ENCODE peak calls at places on chromosomes 7 and 10, in nine cellular contexts. One of them, this sample, is unnamed. For H3K4me1, the result is how much of the 10 kb centered on the place peaks cover.

GRCh38 chr7:77698042-77698625 is 1.9 kb downstream of the RSBN1L start:
- DNase-seq in psoas muscle: no peak
- DNase-seq in Panc1: no peak
- DNase-seq in endodermal cell: no peak
- DNase-seq in neural progenitor cell: no peak
- DNase-seq in upper lobe of left lung: no peak
- DNase-seq in esophagus muscularis mucosa: no peak
- DNase-seq in esophagus squamous epithelium: no peak
- DNase-seq in left ventricle myocardium inferior: no peak
- DNase-seq in this sample: peak

GRCh38 chr7:26500749-26501352 is 209.2 kb downstream of the SNX10 start:
- DNase-seq in psoas muscle: no peak
- DNase-seq in Panc1: no peak
- DNase-seq in endodermal cell: no peak
- DNase-seq in neural progenitor cell: peak
- DNase-seq in upper lobe of left lung: no peak
- DNase-seq in esophagus muscularis mucosa: no peak
- DNase-seq in esophagus squamous epithelium: no peak
- DNase-seq in left ventricle myocardium inferior: no peak
- DNase-seq in this sample: peak

GRCh38 chr7:28037220-28038010 is 143.2 kb downstream of the JAZF1 start:
- DNase-seq in psoas muscle: no peak
- DNase-seq in Panc1: peak
- DNase-seq in endodermal cell: no peak
- DNase-seq in neural progenitor cell: no peak
- DNase-seq in upper lobe of left lung: no peak
- DNase-seq in esophagus muscularis mucosa: no peak
- DNase-seq in esophagus squamous epithelium: no peak
- DNase-seq in left ventricle myocardium inferior: no peak
- DNase-seq in this sample: no peak

GRCh38 chr7:35362341-35362740 is 108.4 kb upstream of the TBX20 start:
- DNase-seq in psoas muscle: no peak
- DNase-seq in Panc1: no peak
- DNase-seq in endodermal cell: no peak
- DNase-seq in neural progenitor cell: no peak
- DNase-seq in upper lobe of left lung: no peak
- DNase-seq in esophagus muscularis mucosa: peak
- DNase-seq in esophagus squamous epithelium: no peak
- DNase-seq in left ventricle myocardium inferior: no peak
- DNase-seq in this sample: no peak

GRCh38 chr10:78330884-78331283 is 297.2 kb downstream of the RPS24 start:
- DNase-seq in psoas muscle: no peak
- DNase-seq in Panc1: no peak
- DNase-seq in endodermal cell: no peak
- DNase-seq in neural progenitor cell: no peak
- DNase-seq in upper lobe of left lung: no peak
- DNase-seq in esophagus muscularis mucosa: peak
- DNase-seq in esophagus squamous epithelium: no peak
- DNase-seq in left ventricle myocardium inferior: no peak
- DNase-seq in this sample: no peak

GRCh38 chr7:94088560-94088959 is 84.4 kb upstream of the BET1 start:
- DNase-seq in psoas muscle: no peak
- DNase-seq in Panc1: no peak
- DNase-seq in endodermal cell: no peak
- DNase-seq in neural progenitor cell: no peak
- DNase-seq in upper lobe of left lung: no peak
- DNase-seq in esophagus muscularis mucosa: no peak
- DNase-seq in esophagus squamous epithelium: no peak
- DNase-seq in left ventricle myocardium inferior: no peak
- DNase-seq in this sample: no peak

GRCh38 chr7:22361795-22362194 is 4.8 kb upstream of the RAPGEF5 start:
- DNase-seq in psoas muscle: no peak
- DNase-seq in Panc1: peak
- DNase-seq in endodermal cell: no peak
- DNase-seq in neural progenitor cell: no peak
- DNase-seq in upper lobe of left lung: peak
- DNase-seq in esophagus muscularis mucosa: no peak
- DNase-seq in esophagus squamous epithelium: no peak
- DNase-seq in left ventricle myocardium inferior: no peak
- DNase-seq in this sample: no peak

GRCh38 chr7:133433165-133433812 is 180.4 kb downstream of the EXOC4 start:
- DNase-seq in psoas muscle: no peak
- DNase-seq in Panc1: no peak
- DNase-seq in endodermal cell: no peak
- DNase-seq in neural progenitor cell: no peak
- DNase-seq in upper lobe of left lung: no peak
- DNase-seq in esophagus muscularis mucosa: no peak
- DNase-seq in esophagus squamous epithelium: no peak
- DNase-seq in left ventricle myocardium inferior: no peak
- DNase-seq in this sample: no peak

GRCh38 chr10:69710008-69710905 is 80.2 kb downstream of the FAM241B start:
- DNase-seq in psoas muscle: no peak
- DNase-seq in Panc1: no peak
- DNase-seq in endodermal cell: no peak
- DNase-seq in neural progenitor cell: peak
- DNase-seq in upper lobe of left lung: no peak
- DNase-seq in esophagus muscularis mucosa: no peak
- DNase-seq in esophagus squamous epithelium: no peak
- DNase-seq in left ventricle myocardium inferior: no peak
- DNase-seq in this sample: no peak

DNA sequence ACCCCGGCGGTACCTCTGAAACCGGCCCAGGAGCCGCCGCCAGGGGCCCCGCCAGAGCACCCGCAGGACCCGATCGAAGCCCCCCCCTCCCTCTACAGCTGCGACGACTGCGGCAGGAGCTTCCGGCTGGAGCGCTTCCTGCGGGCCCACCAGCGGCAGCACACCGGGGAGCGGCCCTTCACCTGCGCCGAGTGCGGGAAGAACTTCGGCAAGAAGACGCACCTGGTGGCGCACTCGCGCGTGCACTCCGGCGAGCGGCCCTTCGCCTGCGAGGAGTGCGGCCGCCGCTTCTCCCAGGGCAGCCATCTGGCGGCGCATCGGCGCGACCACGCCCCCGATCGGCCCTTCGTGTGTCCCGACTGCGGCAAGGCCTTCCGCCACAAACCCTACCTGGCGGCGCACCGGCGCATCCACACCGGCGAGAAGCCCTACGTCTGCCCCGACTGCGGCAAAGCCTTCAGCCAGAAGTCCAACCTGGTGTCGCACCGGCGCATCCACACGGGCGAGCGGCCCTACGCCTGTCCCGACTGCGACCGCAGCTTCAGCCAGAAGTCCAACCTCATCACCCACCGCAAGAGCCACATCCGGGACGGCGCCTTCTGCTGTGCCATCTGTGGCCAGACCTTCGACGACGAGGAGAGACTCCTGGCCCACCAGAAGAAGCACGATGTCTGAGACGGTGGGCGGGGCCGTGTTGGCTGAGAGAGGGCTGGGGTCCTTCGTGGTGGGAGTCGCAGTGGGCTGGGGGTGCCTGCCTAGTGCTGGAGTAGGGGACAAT is 3.8 kb downstream of the REPIN1 start:
- DNase-seq in psoas muscle: no peak
- DNase-seq in Panc1: no peak
- DNase-seq in endodermal cell: peak
- DNase-seq in neural progenitor cell: peak
- DNase-seq in upper lobe of left lung: no peak
- DNase-seq in esophagus muscularis mucosa: no peak
- DNase-seq in esophagus squamous epithelium: no peak
- DNase-seq in left ventricle myocardium inferior: no peak
- DNase-seq in this sample: no peak
- H3K4me1 ChIP-seq in psoas muscle: half or more
- H3K4me1 ChIP-seq in Panc1: half or more
- H3K4me1 ChIP-seq in endodermal cell: under half
- H3K4me1 ChIP-seq in neural progenitor cell: under half
- H3K4me1 ChIP-seq in upper lobe of left lung: under half
- H3K4me1 ChIP-seq in esophagus muscularis mucosa: under half
- H3K4me1 ChIP-seq in esophagus squamous epithelium: under half
- H3K4me1 ChIP-seq in left ventricle myocardium inferior: half or more
- H3K4me1 ChIP-seq in this sample: under half

GRCh38 chr7:140316165-140316661 is 82.1 kb downstream of the SLC37A3 start:
- DNase-seq in psoas muscle: peak
- DNase-seq in Panc1: peak
- DNase-seq in endodermal cell: no peak
- DNase-seq in neural progenitor cell: no peak
- DNase-seq in upper lobe of left lung: peak
- DNase-seq in esophagus muscularis mucosa: peak
- DNase-seq in esophagus squamous epithelium: no peak
- DNase-seq in left ventricle myocardium inferior: peak
- DNase-seq in this sample: no peak

GRCh38 chr7:140317597-140317996 is 80.7 kb downstream of the SLC37A3 start:
- DNase-seq in psoas muscle: no peak
- DNase-seq in Panc1: no peak
- DNase-seq in endodermal cell: no peak
- DNase-seq in neural progenitor cell: no peak
- DNase-seq in upper lobe of left lung: peak
- DNase-seq in esophagus muscularis mucosa: no peak
- DNase-seq in esophagus squamous epithelium: no peak
- DNase-seq in left ventricle myocardium inferior: no peak
- DNase-seq in this sample: no peak

GRCh38 chr7:140314571-140315480 is 83.5 kb downstream of the SLC37A3 start:
- DNase-seq in psoas muscle: no peak
- DNase-seq in Panc1: no peak
- DNase-seq in endodermal cell: no peak
- DNase-seq in neural progenitor cell: no peak
- DNase-seq in upper lobe of left lung: peak
- DNase-seq in esophagus muscularis mucosa: no peak
- DNase-seq in esophagus squamous epithelium: no peak
- DNase-seq in left ventricle myocardium inferior: no peak
- DNase-seq in this sample: no peak

GRCh38 chr7:140317999-140318398 is 80.3 kb downstream of the SLC37A3 start:
- DNase-seq in psoas muscle: no peak
- DNase-seq in Panc1: no peak
- DNase-seq in endodermal cell: no peak
- DNase-seq in neural progenitor cell: no peak
- DNase-seq in upper lobe of left lung: no peak
- DNase-seq in esophagus muscularis mucosa: no peak
- DNase-seq in esophagus squamous epithelium: no peak
- DNase-seq in left ventricle myocardium inferior: no peak
- DNase-seq in this sample: no peak

DNA sequence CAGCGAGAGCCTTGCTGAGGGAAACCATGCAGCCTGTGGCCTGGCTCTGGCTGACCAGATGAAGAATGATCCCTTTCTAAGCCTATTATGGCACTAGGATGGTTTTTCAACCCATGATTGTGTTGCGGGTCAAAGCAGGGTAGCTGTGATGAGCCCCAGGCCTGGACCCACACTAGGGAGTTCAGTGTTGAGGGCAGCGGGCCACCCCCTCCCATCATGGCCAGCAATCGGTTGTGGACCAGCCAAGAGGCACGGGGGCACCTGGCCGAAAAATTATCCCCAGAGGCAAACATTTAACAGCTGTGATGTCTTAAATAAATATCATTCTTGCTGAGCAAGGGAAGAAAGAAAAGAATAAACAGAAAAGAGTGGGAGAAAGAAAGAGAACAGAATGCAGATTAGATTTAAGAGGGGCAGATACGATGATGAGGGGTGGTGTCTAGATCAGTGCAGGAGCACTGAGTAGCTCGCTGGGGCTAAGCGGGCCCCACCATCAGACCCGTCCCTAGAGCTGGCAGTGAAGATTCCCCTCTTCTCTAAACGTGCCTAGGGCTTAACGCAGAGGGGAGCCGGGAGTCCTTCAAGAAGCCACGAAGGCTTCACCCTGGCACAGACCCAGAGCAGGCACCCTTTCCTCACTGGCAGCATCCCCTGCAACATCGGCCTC is 82.7 kb downstream of the SLC37A3 start:
- DNase-seq in psoas muscle: no peak
- DNase-seq in Panc1: no peak
- DNase-seq in endodermal cell: no peak
- DNase-seq in neural progenitor cell: no peak
- DNase-seq in upper lobe of left lung: no peak
- DNase-seq in esophagus muscularis mucosa: no peak
- DNase-seq in esophagus squamous epithelium: no peak
- DNase-seq in left ventricle myocardium inferior: no peak
- DNase-seq in this sample: no peak
- H3K4me3 ChIP-seq in psoas muscle: no peak
- H3K4me3 ChIP-seq in Panc1: peak
- H3K4me3 ChIP-seq in endodermal cell: no peak
- H3K4me3 ChIP-seq in neural progenitor cell: no peak
- H3K4me3 ChIP-seq in upper lobe of left lung: no peak
- H3K4me3 ChIP-seq in esophagus muscularis mucosa: peak
- H3K4me3 ChIP-seq in esophagus squamous epithelium: peak
- H3K4me3 ChIP-seq in left ventricle myocardium inferior: peak
- H3K4me3 ChIP-seq in this sample: no peak

DNA sequence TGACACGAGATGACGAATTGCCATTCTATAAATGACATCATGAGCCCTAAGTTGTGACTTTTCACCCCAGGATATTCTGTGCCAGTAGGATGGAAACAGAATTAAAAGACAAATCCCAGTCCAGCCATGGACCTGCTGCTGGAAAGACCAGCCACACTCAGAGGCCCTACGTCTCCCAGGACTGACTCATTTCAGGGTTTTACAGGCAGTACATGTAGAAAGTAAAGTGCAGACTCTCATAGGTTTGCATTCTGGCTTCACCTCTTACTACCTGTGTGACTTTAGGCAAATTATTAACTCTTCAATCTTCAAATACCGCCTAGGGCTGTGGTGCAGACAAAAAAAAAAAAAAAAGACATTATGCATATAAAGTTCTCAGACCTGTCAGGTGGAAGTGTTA is 188.8 kb downstream of the NEBL start:
- DNase-seq in psoas muscle: no peak
- DNase-seq in Panc1: no peak
- DNase-seq in endodermal cell: no peak
- DNase-seq in neural progenitor cell: no peak
- DNase-seq in upper lobe of left lung: no peak
- DNase-seq in esophagus muscularis mucosa: no peak
- DNase-seq in esophagus squamous epithelium: no peak
- DNase-seq in left ventricle myocardium inferior: no peak
- DNase-seq in this sample: no peak
- H3K4me1 ChIP-seq in psoas muscle: under half
- H3K4me1 ChIP-seq in Panc1: under half
- H3K4me1 ChIP-seq in endodermal cell: under half
- H3K4me1 ChIP-seq in neural progenitor cell: under half
- H3K4me1 ChIP-seq in upper lobe of left lung: under half
- H3K4me1 ChIP-seq in esophagus muscularis mucosa: under half
- H3K4me1 ChIP-seq in esophagus squamous epithelium: under half
- H3K4me1 ChIP-seq in left ventricle myocardium inferior: under half
- H3K4me1 ChIP-seq in this sample: under half

DNA sequence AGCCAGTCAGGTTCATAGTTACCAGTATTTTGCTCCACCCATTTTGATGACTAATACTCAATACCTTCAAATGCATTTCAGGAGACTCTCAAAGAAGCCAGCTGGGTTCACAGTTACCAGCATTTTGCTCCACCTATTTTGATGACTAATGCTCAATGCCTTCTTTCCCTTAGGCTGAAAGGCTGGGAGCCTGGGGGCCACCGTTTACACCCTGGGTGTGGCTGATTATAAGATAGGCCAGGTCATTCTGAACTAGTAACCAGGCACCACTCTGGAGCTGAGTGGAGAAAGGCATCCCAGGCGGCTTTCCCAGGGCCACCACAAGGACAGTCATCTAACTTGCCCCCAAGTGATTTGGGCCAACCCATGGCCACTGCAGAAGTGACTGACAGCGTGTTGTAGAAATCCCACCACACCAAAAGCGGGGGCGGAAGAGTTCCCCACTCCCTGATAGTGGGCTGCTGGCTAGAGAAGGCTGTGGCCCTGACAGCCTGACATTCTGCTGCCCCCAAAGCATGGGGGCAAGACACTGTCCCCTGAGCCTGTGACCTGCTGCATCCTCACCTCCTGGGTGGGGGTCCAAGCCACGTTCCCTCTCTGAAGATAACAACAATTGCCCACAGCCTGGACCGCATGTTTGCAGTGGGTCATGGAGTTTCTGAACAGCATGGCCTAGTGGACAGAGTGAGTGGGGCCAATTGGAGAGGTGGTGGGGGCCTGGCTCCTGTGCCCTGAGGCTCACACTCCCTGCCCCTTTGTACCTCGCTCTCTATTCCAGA is 23.0 kb upstream of the ZNF488 start:
- DNase-seq in psoas muscle: no peak
- DNase-seq in Panc1: peak
- DNase-seq in endodermal cell: peak
- DNase-seq in neural progenitor cell: no peak
- DNase-seq in upper lobe of left lung: no peak
- DNase-seq in esophagus muscularis mucosa: peak
- DNase-seq in esophagus squamous epithelium: no peak
- DNase-seq in left ventricle myocardium inferior: no peak
- DNase-seq in this sample: no peak
- H3K4me3 ChIP-seq in psoas muscle: no peak
- H3K4me3 ChIP-seq in Panc1: peak
- H3K4me3 ChIP-seq in endodermal cell: no peak
- H3K4me3 ChIP-seq in neural progenitor cell: no peak
- H3K4me3 ChIP-seq in upper lobe of left lung: no peak
- H3K4me3 ChIP-seq in esophagus muscularis mucosa: no peak
- H3K4me3 ChIP-seq in esophagus squamous epithelium: no peak
- H3K4me3 ChIP-seq in left ventricle myocardium inferior: no peak
- H3K4me3 ChIP-seq in this sample: no peak